ENCODE peak calls at places on chromosomes 5 and 9, in four cellular contexts. One of them, this sample, is unnamed.

GRCh38 chr5:9381464-9381863 is 164.4 kb downstream of the SEMA5A start:
- DNase-seq in HepG2: no peak
- DNase-seq in K562: no peak
- DNase-seq in HCT116: no peak
- DNase-seq in this sample: no peak

GRCh38 chr9:530681-531080 is 310.8 kb upstream of the DMRT1 start:
- DNase-seq in K562: no peak
- DNase-seq in HepG2: no peak
- DNase-seq in HCT116: peak
- DNase-seq in this sample: no peak

GRCh38 chr5:142740474-142740873 is 29.7 kb upstream of the ARHGAP26 start:
- DNase-seq in HCT116: no peak
- DNase-seq in K562: no peak
- DNase-seq in HepG2: peak
- DNase-seq in this sample: peak

GRCh38 chr5:73822989-73823339 is 197.0 kb downstream of the ARHGEF28 start:
- DNase-seq in HCT116: no peak
- DNase-seq in HepG2: peak
- DNase-seq in K562: no peak
- DNase-seq in this sample: no peak

GRCh38 chr5:16615737-16616535 is 861 bp downstream of the RETREG1 start:
- DNase-seq in K562: no peak
- DNase-seq in HCT116: no peak
- DNase-seq in HepG2: no peak
- DNase-seq in this sample: no peak

GRCh38 chr5:41509399-41510175 is 814 bp downstream of the PLCXD3 start:
- DNase-seq in K562: no peak
- DNase-seq in HepG2: no peak
- DNase-seq in HCT116: no peak
- DNase-seq in this sample: no peak

GRCh38 chr5:124789104-124789605 is 42.7 kb upstream of the ZNF608 start:
- DNase-seq in HCT116: no peak
- DNase-seq in K562: no peak
- DNase-seq in HepG2: no peak
- DNase-seq in this sample: no peak

GRCh38 chr5:75510417-75510835 is 1.0 kb downstream of the CERT1 start:
- DNase-seq in HCT116: no peak
- DNase-seq in HepG2: peak
- DNase-seq in K562: no peak
- DNase-seq in this sample: peak

GRCh38 chr5:4716786-4717185 is 423.3 kb upstream of the ADAMTS16 start:
- DNase-seq in HCT116: no peak
- DNase-seq in HepG2: no peak
- DNase-seq in K562: no peak
- DNase-seq in this sample: no peak

GRCh38 chr5:133238426-133239205 is 186.8 kb downstream of the HSPA4 start:
- DNase-seq in K562: no peak
- DNase-seq in HCT116: no peak
- DNase-seq in HepG2: no peak
- DNase-seq in this sample: no peak

GRCh38 chr5:23242891-23243290 is 264.5 kb upstream of the PRDM9 start:
- DNase-seq in HCT116: no peak
- DNase-seq in HepG2: no peak
- DNase-seq in K562: no peak
- DNase-seq in this sample: no peak

GRCh38 chr5:73312872-73313510 is 135.6 kb downstream of the FOXD1 start:
- DNase-seq in HCT116: no peak
- DNase-seq in HepG2: no peak
- DNase-seq in K562: no peak
- DNase-seq in this sample: no peak

GRCh38 chr5:138753794-138754698 is 821 bp downstream of the CTNNA1 start:
- DNase-seq in HCT116: peak
- DNase-seq in K562: peak
- DNase-seq in HepG2: peak
- DNase-seq in this sample: peak

GRCh38 chr5:16034640-16035039 is 145.0 kb downstream of the MARCHF11 start:
- DNase-seq in HCT116: no peak
- DNase-seq in HepG2: no peak
- DNase-seq in K562: no peak
- DNase-seq in this sample: no peak

GRCh38 chr5:122447072-122447471 is 135.0 kb downstream of the SNCAIP start:
- DNase-seq in HCT116: no peak
- DNase-seq in HepG2: no peak
- DNase-seq in K562: no peak
- DNase-seq in this sample: no peak

GRCh38 chr5:79242242-79243039 is 6.5 kb downstream of the JMY start:
- DNase-seq in HepG2: no peak
- DNase-seq in HCT116: no peak
- DNase-seq in K562: no peak
- DNase-seq in this sample: no peak

GRCh38 chr5:78896128-78896527 is 89.0 kb downstream of the ARSB start:
- DNase-seq in K562: no peak
- DNase-seq in HepG2: no peak
- DNase-seq in HCT116: no peak
- DNase-seq in this sample: no peak

GRCh38 chr5:97044057-97044456 is 98.4 kb downstream of the LIX1 start:
- DNase-seq in K562: peak
- DNase-seq in HCT116: peak
- DNase-seq in HepG2: peak
- DNase-seq in this sample: peak

GRCh38 chr9:75953218-75953617 is 62.7 kb downstream of the PCSK5 start:
- DNase-seq in HCT116: no peak
- DNase-seq in K562: no peak
- DNase-seq in HepG2: peak
- DNase-seq in this sample: no peak

GRCh38 chr5:1759378-1759970 is 40.2 kb downstream of the MRPL36 start:
- DNase-seq in HepG2: no peak
- DNase-seq in HCT116: no peak
- DNase-seq in K562: no peak
- DNase-seq in this sample: no peak

GRCh38 chr9:16640649-16641048 is 229.8 kb downstream of the BNC2 start:
- DNase-seq in HCT116: no peak
- DNase-seq in HepG2: no peak
- DNase-seq in K562: no peak
- DNase-seq in this sample: no peak

GRCh38 chr5:16862777-16863176 is 73.3 kb downstream of the MYO10 start:
- DNase-seq in K562: no peak
- DNase-seq in HCT116: no peak
- DNase-seq in HepG2: no peak
- DNase-seq in this sample: no peak

GRCh38 chr9:38200431-38200830 is 131.4 kb upstream of the SHB start:
- DNase-seq in HepG2: no peak
- DNase-seq in K562: no peak
- DNase-seq in HCT116: no peak
- DNase-seq in this sample: no peak

GRCh38 chr9:135128035-135128670 is 40.7 kb downstream of the OLFM1 start:
- DNase-seq in HCT116: no peak
- DNase-seq in K562: no peak
- DNase-seq in HepG2: no peak
- DNase-seq in this sample: no peak

GRCh38 chr5:71836084-71836483 is 117.0 kb downstream of the CARTPT start:
- DNase-seq in HepG2: no peak
- DNase-seq in HCT116: no peak
- DNase-seq in K562: no peak
- DNase-seq in this sample: no peak

GRCh38 chr5:59208468-59208867 is 625.6 kb downstream of the RAB3C start:
- DNase-seq in K562: no peak
- DNase-seq in HCT116: no peak
- DNase-seq in HepG2: no peak
- DNase-seq in this sample: no peak

GRCh38 chr9:123157216-123157615 is 111.2 kb downstream of the STRBP start:
- DNase-seq in HCT116: no peak
- DNase-seq in K562: no peak
- DNase-seq in HepG2: no peak
- DNase-seq in this sample: no peak

GRCh38 chr9:128149001-128149701 is at the start of gene LCN2:
- DNase-seq in K562: peak
- DNase-seq in HepG2: no peak
- DNase-seq in HCT116: peak
- DNase-seq in this sample: no peak

GRCh38 chr5:90563161-90563560 is 4.6 kb downstream of the ADGRV1 start:
- DNase-seq in HepG2: no peak
- DNase-seq in HCT116: no peak
- DNase-seq in K562: no peak
- DNase-seq in this sample: no peak

GRCh38 chr9:136255896-136256890 is 10.6 kb upstream of the QSOX2 start:
- DNase-seq in HepG2: no peak
- DNase-seq in K562: peak
- DNase-seq in HCT116: no peak
- DNase-seq in this sample: no peak

GRCh38 chr5:134083517-134083916 is 31.0 kb upstream of the TCF7 start:
- DNase-seq in HepG2: no peak
- DNase-seq in HCT116: no peak
- DNase-seq in K562: no peak
- DNase-seq in this sample: no peak

GRCh38 chr9:70924380-70924779 is 197.0 kb downstream of the TRPM3 start:
- DNase-seq in HCT116: no peak
- DNase-seq in K562: no peak
- DNase-seq in HepG2: no peak
- DNase-seq in this sample: no peak

GRCh38 chr9:136973618-136974617 is 3.4 kb upstream of the PTGDS start:
- DNase-seq in HCT116: no peak
- DNase-seq in K562: no peak
- DNase-seq in HepG2: no peak
- DNase-seq in this sample: no peak

GRCh38 chr9:137314561-137315560 is 12.8 kb upstream of the NRARP start:
- DNase-seq in K562: no peak
- DNase-seq in HCT116: no peak
- DNase-seq in HepG2: no peak
- DNase-seq in this sample: no peak

GRCh38 chr5:72248352-72249032 is 71.5 kb downstream of the MRPS27 start:
- DNase-seq in HCT116: peak
- DNase-seq in HepG2: no peak
- DNase-seq in K562: peak
- DNase-seq in this sample: no peak

GRCh38 chr5:103562453-103563157 is at the start of gene NUDT12:
- DNase-seq in HCT116: peak
- DNase-seq in HepG2: peak
- DNase-seq in K562: peak
- DNase-seq in this sample: peak
- TF ChIP-seq POLR2AphosphoS5 in HCT116: peak
- TF ChIP-seq POLR2AphosphoS5 in HepG2: peak
- TF ChIP-seq POLR2AphosphoS5 in K562: peak
- TF ChIP-seq POLR2AphosphoS5 in this sample: peak

DNA sequence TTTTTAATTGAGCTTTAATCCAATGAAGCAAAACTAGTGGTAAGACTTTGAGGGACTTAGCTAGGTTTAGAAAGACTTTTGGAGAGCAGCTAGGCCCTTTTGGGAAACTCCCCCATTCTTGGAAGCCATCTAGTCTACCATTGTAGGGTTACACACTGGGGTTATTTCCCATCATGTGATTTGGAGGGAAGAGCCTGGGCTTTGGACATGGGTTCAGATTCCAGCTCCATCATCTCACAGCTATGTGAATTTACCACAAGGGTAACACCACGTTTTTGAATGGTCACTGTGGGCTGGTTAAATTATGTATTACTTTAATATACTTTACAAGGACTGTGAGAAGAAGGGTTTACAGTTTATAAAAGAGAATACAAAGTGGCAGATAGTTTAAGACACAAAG is 18.3 kb upstream of the TNFSF15 start:
- DNase-seq in HepG2: no peak
- DNase-seq in HCT116: no peak
- DNase-seq in K562: no peak
- DNase-seq in this sample: no peak
- TF ChIP-seq TCF7L2 in HepG2: no peak
- TF ChIP-seq TCF7L2 in HCT116: no peak
- TF ChIP-seq TCF7L2 in K562: no peak
- TF ChIP-seq TCF7L2 in this sample: no peak

GRCh38 chr9:3876553-3876952 is 350.8 kb upstream of the RFX3 start:
- DNase-seq in HepG2: no peak
- DNase-seq in K562: no peak
- DNase-seq in HCT116: no peak
- DNase-seq in this sample: no peak
- TF ChIP-seq POLR2AphosphoS5 in HepG2: no peak
- TF ChIP-seq POLR2AphosphoS5 in K562: no peak
- TF ChIP-seq POLR2AphosphoS5 in HCT116: no peak
- TF ChIP-seq POLR2AphosphoS5 in this sample: no peak

GRCh38 chr5:180155331-180155881 is 53.6 kb downstream of the RASGEF1C start:
- DNase-seq in HCT116: no peak
- DNase-seq in K562: no peak
- DNase-seq in HepG2: no peak
- DNase-seq in this sample: no peak
- TF ChIP-seq TCF7L2 in HCT116: no peak
- TF ChIP-seq TCF7L2 in K562: no peak
- TF ChIP-seq TCF7L2 in HepG2: no peak
- TF ChIP-seq TCF7L2 in this sample: no peak

DNA sequence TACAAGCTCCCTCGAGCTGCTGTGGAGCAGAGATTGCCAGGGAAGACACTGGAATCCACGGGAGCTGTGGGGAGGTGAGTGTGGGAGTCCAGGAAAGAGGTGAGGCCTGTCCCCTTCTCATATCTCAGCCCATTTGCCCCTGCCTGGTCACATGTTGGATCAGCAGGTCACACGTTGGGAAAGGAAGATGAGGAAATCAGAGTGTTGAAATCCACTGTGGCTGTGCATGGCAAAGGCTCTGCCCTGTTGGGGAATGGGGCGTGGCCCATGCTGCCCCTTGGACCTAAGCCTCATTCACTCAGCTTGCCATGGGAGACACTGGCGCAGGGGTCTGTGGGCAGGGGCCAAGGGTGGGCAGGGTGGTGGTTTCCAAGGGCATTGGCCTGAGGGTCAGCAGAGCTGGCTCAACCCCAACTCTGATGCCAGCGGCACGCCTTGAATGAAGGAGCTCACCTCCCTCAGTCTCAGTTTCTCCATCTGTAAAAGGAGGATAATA is 85.4 kb upstream of the CPEB4 start:
- DNase-seq in HCT116: no peak
- DNase-seq in K562: no peak
- DNase-seq in HepG2: peak
- DNase-seq in this sample: no peak
- TF ChIP-seq POLR2AphosphoS5 in HCT116: no peak
- TF ChIP-seq POLR2AphosphoS5 in K562: no peak
- TF ChIP-seq POLR2AphosphoS5 in HepG2: no peak
- TF ChIP-seq POLR2AphosphoS5 in this sample: no peak

This sample was measured in Panc1.